ENCODE peak calls at places on chromosomes 6 and 20, in seven cellular contexts. J is cardiac fibroblast; V is left ventricle myocardium inferior; X is central memory CD4-positive, alpha-beta T cell; H is mammary epithelial cell; F is effector memory CD8-positive, alpha-beta T cell; T is SHP77. I is an unnamed sample.

GRCh38 chr20:8018928-8019177 is 708 bp downstream of the TMX4 start:
- DNase-seq in H (no peak), X (no peak), T (peak), F (peak), J (peak), V (no peak), I (no peak)

GRCh38 chr20:36407196-36407733 is 101.1 kb downstream of the DLGAP4 start:
- DNase-seq in H (peak), J (peak), F (no peak), V (no peak), T (no peak), X (no peak), I (no peak)

GRCh38 chr20:35629432-35630145 is 14.0 kb downstream of the SPAG4 start:
- DNase-seq in T (no peak), V (no peak), J (no peak), X (no peak), F (no peak), H (no peak), I (no peak)

GRCh38 chr20:42747765-42748411 is 441.8 kb downstream of the PTPRT start:
- DNase-seq in F (no peak), J (no peak), H (no peak), X (no peak), V (no peak), T (no peak), I (no peak)

GRCh38 chr20:59270380-59270779 is 30.0 kb upstream of the EDN3 start:
- DNase-seq in V (no peak), F (no peak), T (no peak), J (no peak), X (no peak), H (no peak), I (no peak)

GRCh38 chr6:143950874-143951273 is 57.2 kb downstream of the PLAGL1 start:
- DNase-seq in V (no peak), H (no peak), T (no peak), X (no peak), F (no peak), J (no peak), I (no peak)

GRCh38 chr6:21987501-21987957 is 309.3 kb downstream of the PRL start:
- DNase-seq in H (peak), X (no peak), F (no peak), T (peak), J (peak), V (peak), I (peak)

GRCh38 chr6:148657053-148657452 is 89.8 kb upstream of the UST start:
- DNase-seq in F (no peak), H (peak), V (no peak), T (no peak), X (no peak), J (peak), I (peak)

GRCh38 chr6:71194730-71195129 is 93.9 kb upstream of the OGFRL1 start:
- DNase-seq in X (no peak), J (peak), F (no peak), V (no peak), H (peak), T (no peak), I (no peak)

GRCh38 chr6:97102152-97102790 is 177.7 kb downstream of the KLHL32 start:
- DNase-seq in J (no peak), F (no peak), X (no peak), T (no peak), H (no peak), V (no peak), I (no peak)

GRCh38 chr6:39387785-39388184 is 65.3 kb upstream of the KCNK16 start:
- DNase-seq in H (no peak), V (no peak), X (no peak), J (no peak), F (no peak), T (no peak), I (no peak)

GRCh38 chr6:84417261-84417660 is 189.8 kb upstream of the CEP162 start:
- DNase-seq in H (no peak), J (peak), V (no peak), F (no peak), X (no peak), T (no peak), I (no peak)

GRCh38 chr6:26470643-26471042 is 12.9 kb downstream of the BTN2A1 start:
- DNase-seq in F (no peak), J (no peak), T (no peak), H (no peak), X (no peak), V (no peak), I (no peak)

GRCh38 chr6:90610291-90610670 is 23.4 kb upstream of the MAP3K7 start:
- DNase-seq in H (no peak), V (no peak), X (no peak), F (no peak), T (peak), J (peak), I (peak)

GRCh38 chr6:113122060-113122459 is 735.1 kb upstream of the MARCKS start:
- DNase-seq in T (no peak), H (peak), V (no peak), J (peak), F (no peak), X (no peak), I (no peak)

GRCh38 chr6:64831680-64832079 is 875.3 kb downstream of the EYS start:
- DNase-seq in H (no peak), V (no peak), T (no peak), J (no peak), X (no peak), F (no peak), I (no peak)

GRCh38 chr6:130760006-130760405 is 67.2 kb upstream of the SMLR1 start:
- DNase-seq in X (no peak), V (no peak), H (peak), J (peak), T (peak), F (no peak), I (no peak)

GRCh38 chr20:50189681-50190250 is 864 bp upstream of the CEBPB start:
- DNase-seq in T (no peak), J (no peak), H (no peak), X (no peak), V (peak), F (no peak), I (no peak)

GRCh38 chr6:34934516-34934915 is 45.5 kb downstream of the ANKS1A start:
- DNase-seq in J (peak), X (no peak), T (no peak), H (peak), V (peak), F (no peak), I (no peak)

GRCh38 chr6:786946-787763 is 94.2 kb upstream of the EXOC2 start:
- DNase-seq in F (no peak), T (no peak), X (no peak), V (no peak), J (peak), H (no peak), I (no peak)

GRCh38 chr6:31762356-31762755 is at the start of gene SAPCD1:
- DNase-seq in X (no peak), F (no peak), V (no peak), H (no peak), T (no peak), J (no peak), I (no peak)

GRCh38 chr6:89989742-89990141 is 95.5 kb downstream of the GJA10 start:
- DNase-seq in H (no peak), X (no peak), J (peak), F (no peak), T (no peak), V (no peak), I (no peak)

GRCh38 chr6:71822626-71823025 is 63.7 kb upstream of the RIMS1 start:
- DNase-seq in V (no peak), H (no peak), J (no peak), X (no peak), F (no peak), T (no peak), I (no peak)

I was measured in B cell.